ENCODE peak calls at places on chromosomes 1 and 21, in six cellular contexts. I is hepatocyte, P is ELF-1, T is colonic mucosa, X is GM12878, Z is heart left ventricle. G is an unnamed sample.

GRCh38 chr1:230754831-230755230 is 7.6 kb downstream of the CAPN9 start:
- DNase-seq in I (no peak), P (no peak), T (peak), X (no peak), Z (peak), G (no peak)

GRCh38 chr1:241592273-241592958 is 47.8 kb downstream of the CHML start:
- DNase-seq in I (no peak), P (no peak), T (no peak), X (peak), Z (no peak), G (no peak)

GRCh38 chr1:96979287-96979686 is 257.7 kb downstream of the PTBP2 start:
- DNase-seq in I (no peak), P (no peak), T (no peak), X (no peak), Z (no peak), G (no peak)

GRCh38 chr1:162671664-162672415 is 39.6 kb downstream of the DDR2 start:
- DNase-seq in I (no peak), P (no peak), T (no peak), X (no peak), Z (no peak), G (peak)

GRCh38 chr1:31216016-31216415 is 23.7 kb downstream of the NKAIN1 start:
- DNase-seq in I (peak), P (peak), T (peak), X (no peak), Z (peak), G (peak)

GRCh38 chr1:44985747-44986359 is 542 bp downstream of the EIF2B3 start:
- DNase-seq in I (no peak), P (no peak), T (no peak), X (no peak), Z (no peak), G (no peak)

GRCh38 chr1:200129480-200129879 is 102.0 kb downstream of the NR5A2 start:
- DNase-seq in I (no peak), P (peak), T (no peak), X (no peak), Z (no peak), G (no peak)

GRCh38 chr1:180501865-180502360 is 464 bp downstream of the ACBD6 start:
- DNase-seq in I (peak), P (no peak), T (no peak), X (no peak), Z (no peak), G (no peak)

GRCh38 chr1:74343191-74343590 is 108.0 kb downstream of the TNNI3K start:
- DNase-seq in I (peak), P (no peak), T (no peak), X (no peak), Z (peak), G (no peak)

GRCh38 chr1:27632387-27633297 is 2.3 kb downstream of the FGR start:
- DNase-seq in I (no peak), P (no peak), T (no peak), X (peak), Z (no peak), G (peak)

GRCh38 chr1:185969524-185969991 is 235.4 kb downstream of the HMCN1 start:
- DNase-seq in I (no peak), P (no peak), T (no peak), X (no peak), Z (no peak), G (no peak)

GRCh38 chr1:38125837-38126520 is 79.4 kb upstream of the POU3F1 start:
- DNase-seq in I (no peak), P (peak), T (no peak), X (no peak), Z (no peak), G (peak)

GRCh38 chr1:61448934-61449368 is 276.0 kb downstream of the TM2D1 start:
- DNase-seq in I (no peak), P (no peak), T (peak), X (no peak), Z (peak), G (no peak)

GRCh38 chr1:27349784-27350672 is 8.2 kb downstream of the SYTL1 start:
- DNase-seq in I (peak), P (peak), T (peak), X (no peak), Z (peak), G (peak)

GRCh38 chr21:17848228-17848627 is 29.1 kb upstream of the C21orf91 start:
- DNase-seq in I (peak), P (no peak), T (peak), X (peak), Z (no peak), G (no peak)

GRCh38 chr1:33300673-33301072 is 20.2 kb downstream of the A3GALT2 start:
- DNase-seq in I (peak), P (no peak), T (peak), X (no peak), Z (no peak), G (no peak)

GRCh38 chr1:92081031-92081430 is 886 bp downstream of the BTBD8 start:
- DNase-seq in I (no peak), P (no peak), T (no peak), X (no peak), Z (no peak), G (no peak)

GRCh38 chr1:205774277-205775014 is 836 bp downstream of the RAB29 start:
- DNase-seq in I (peak), P (peak), T (peak), X (peak), Z (no peak), G (peak)

GRCh38 chr1:214372092-214372491 is 91.1 kb downstream of the SMYD2 start:
- DNase-seq in I (no peak), P (no peak), T (no peak), X (no peak), Z (no peak), G (no peak)